ENCODE peak calls at places on chromosome 4, in eight cellular contexts. A is BE2C; W is stomach; S is suprapubic skin; M is ovary; I is cardiac muscle cell; N is CD4-positive, alpha-beta memory T cell; G is aorta. D is an unnamed sample. For H3K36me3, the result is how much of the 10 kb centered on the place peaks cover.

GRCh38 chr4:84573738-84574720 is 8.9 kb upstream of the CDS1 start:
- DNase-seq in A (no peak), W (no peak), S (no peak), M (no peak), I (no peak), N (no peak), G (no peak), D (no peak)

GRCh38 chr4:114383055-114383454 is 215.6 kb upstream of the UGT8 start:
- DNase-seq in A (no peak), W (no peak), S (no peak), M (no peak), I (no peak), N (no peak), G (no peak), D (no peak)

GRCh38 chr4:87525636-87526035 is 3.5 kb downstream of the SPARCL1 start:
- DNase-seq in A (no peak), W (no peak), S (no peak), M (no peak), I (peak), N (no peak), G (no peak), D (no peak)

GRCh38 chr4:54176202-54176601 is 52.9 kb upstream of the PDGFRA start:
- DNase-seq in A (no peak), W (no peak), S (no peak), M (no peak), I (no peak), N (no peak), G (no peak), D (no peak)

GRCh38 chr4:17567267-17567666 is 9.7 kb upstream of the LAP3 start:
- DNase-seq in A (no peak), W (no peak), S (no peak), M (no peak), I (no peak), N (no peak), G (no peak), D (no peak)

GRCh38 chr4:158777423-158777822 is 8.6 kb downstream of the FNIP2 start:
- DNase-seq in A (no peak), W (peak), S (no peak), M (no peak), I (no peak), N (no peak), G (no peak), D (no peak)

GRCh38 chr4:6540879-6541278 is 34.1 kb upstream of the MAN2B2 start:
- DNase-seq in A (no peak), W (no peak), S (no peak), M (no peak), I (no peak), N (no peak), G (no peak), D (no peak)

GRCh38 chr4:163556650-163557391 is 62.3 kb downstream of the TMA16 start:
- DNase-seq in A (no peak), W (no peak), S (no peak), M (no peak), I (no peak), N (no peak), G (no peak), D (no peak)

GRCh38 chr4:54708339-54709279 is 50.9 kb downstream of the KIT start:
- DNase-seq in A (no peak), W (no peak), S (no peak), M (no peak), I (no peak), N (no peak), G (no peak), D (no peak)

GRCh38 chr4:93897559-93897958 is 69.0 kb downstream of the ATOH1 start:
- DNase-seq in A (no peak), W (no peak), S (no peak), M (no peak), I (peak), N (no peak), G (no peak), D (no peak)

GRCh38 chr4:145805490-145805889 is 125.5 kb downstream of the C4orf51 start:
- DNase-seq in A (no peak), W (no peak), S (no peak), M (no peak), I (peak), N (no peak), G (no peak), D (no peak)

GRCh38 chr4:1223841-1224809 is 24.8 kb downstream of the CTBP1 start:
- DNase-seq in A (no peak), W (no peak), S (no peak), M (no peak), I (no peak), N (no peak), G (no peak), D (no peak)
- H3K4me3 ChIP-seq in A (no peak), W (no peak), S (no peak), M (no peak), I (no peak), N (no peak), G (no peak), D (no peak)

GRCh38 chr4:68797618-68798017 is 18.2 kb upstream of the UGT2B10 start:
- DNase-seq in A (no peak), W (no peak), S (no peak), M (no peak), I (no peak), N (no peak), G (no peak), D (no peak)

GRCh38 chr4:68808060-68808459 is 7.7 kb upstream of the UGT2B10 start:
- DNase-seq in A (no peak), W (no peak), S (no peak), M (no peak), I (no peak), N (no peak), G (no peak), D (no peak)

GRCh38 chr4:68797048-68797447 is 18.7 kb upstream of the UGT2B10 start:
- DNase-seq in A (no peak), W (no peak), S (no peak), M (no peak), I (no peak), N (no peak), G (no peak), D (no peak)

GRCh38 chr4:68803013-68803412 is 12.8 kb upstream of the UGT2B10 start:
- DNase-seq in A (no peak), W (no peak), S (no peak), M (no peak), I (no peak), N (no peak), G (no peak), D (no peak)
- H3K36me3 ChIP-seq in A (under half), W (under half), S (under half), M (under half), I (under half), N (under half), G (under half), D (under half)

GRCh38 chr4:82865592-82865991 is 25.4 kb downstream of the SEC31A start:
- DNase-seq in A (no peak), W (no peak), S (no peak), M (peak), I (peak), N (peak), G (no peak), D (no peak)
- H3K4me3 ChIP-seq in A (no peak), W (no peak), S (no peak), M (no peak), I (no peak), N (no peak), G (no peak), D (no peak)

GRCh38 chr4:109691411-109691920 is 11.8 kb downstream of the CASP6 start:
- DNase-seq in A (no peak), W (no peak), S (no peak), M (no peak), I (no peak), N (no peak), G (no peak), D (no peak)
- H3K36me3 ChIP-seq in A (under half), W (half or more), S (half or more), M (under half), I (under half), N (under half), G (under half), D (under half)

GRCh38 chr4:48116582-48116981 is 17.5 kb downstream of the TXK start:
- DNase-seq in A (no peak), W (no peak), S (no peak), M (no peak), I (no peak), N (no peak), G (no peak), D (no peak)
- H3K4me3 ChIP-seq in A (no peak), W (no peak), S (no peak), M (no peak), I (no peak), N (no peak), G (no peak), D (no peak)

GRCh38 chr4:8465615-8466611 is 25.3 kb downstream of the TRMT44 start:
- DNase-seq in A (no peak), W (no peak), S (no peak), M (no peak), I (no peak), N (no peak), G (peak), D (no peak)

GRCh38 chr4:8461616-8462015 is 21.0 kb downstream of the TRMT44 start:
- DNase-seq in A (no peak), W (no peak), S (no peak), M (no peak), I (no peak), N (no peak), G (no peak), D (no peak)

GRCh38 chr4:8464376-8464775 is 23.8 kb downstream of the TRMT44 start:
- DNase-seq in A (no peak), W (no peak), S (no peak), M (no peak), I (no peak), N (no peak), G (no peak), D (no peak)

GRCh38 chr4:8461086-8461485 is 20.5 kb downstream of the TRMT44 start:
- DNase-seq in A (no peak), W (no peak), S (no peak), M (no peak), I (no peak), N (no peak), G (no peak), D (no peak)

GRCh38 chr4:8463811-8464210 is 23.2 kb downstream of the TRMT44 start:
- DNase-seq in A (no peak), W (no peak), S (no peak), M (no peak), I (no peak), N (no peak), G (no peak), D (no peak)
- H3K36me3 ChIP-seq in A (under half), W (half or more), S (half or more), M (under half), I (under half), N (under half), G (under half), D (under half)

GRCh38 chr4:176436500-176436973 is 116.8 kb downstream of the SPCS3 start:
- DNase-seq in A (no peak), W (no peak), S (no peak), M (no peak), I (peak), N (no peak), G (no peak), D (no peak)
- H3K4me3 ChIP-seq in A (no peak), W (no peak), S (no peak), M (no peak), I (no peak), N (no peak), G (no peak), D (no peak)

GRCh38 chr4:112652216-112652615 is 15.3 kb downstream of the LARP7 start:
- DNase-seq in A (no peak), W (no peak), S (no peak), M (no peak), I (no peak), N (no peak), G (no peak), D (no peak)
- H3K36me3 ChIP-seq in A (half or more), W (half or more), S (half or more), M (under half), I (under half), N (under half), G (under half), D (under half)

DNA sequence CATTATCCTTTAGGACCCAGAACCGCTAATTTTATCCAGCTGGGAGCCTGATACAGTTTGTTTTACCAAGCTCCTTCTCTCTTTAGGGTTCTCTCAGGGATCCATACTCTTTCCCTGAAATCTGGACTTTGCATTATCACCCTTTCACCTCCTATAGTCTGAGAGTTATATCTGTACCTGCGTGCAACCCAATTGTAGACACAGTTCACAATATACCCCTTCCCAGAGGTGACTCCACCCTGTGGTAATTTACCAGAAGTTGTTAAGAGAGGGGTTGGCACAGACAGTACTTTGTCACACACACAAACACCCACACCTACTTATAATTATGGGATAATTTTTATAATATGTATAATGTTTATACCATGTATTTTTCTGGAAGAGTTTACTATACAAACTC is 275.8 kb upstream of the NR3C2 start:
- DNase-seq in A (no peak), W (no peak), S (no peak), M (no peak), I (no peak), N (no peak), G (no peak), D (no peak)
- H3K4me3 ChIP-seq in A (no peak), W (no peak), S (no peak), M (no peak), I (no peak), N (no peak), G (no peak), D (no peak)

GRCh38 chr4:102356562-102357202 is 11.4 kb upstream of the SLC39A8 start:
- DNase-seq in A (no peak), W (no peak), S (no peak), M (no peak), I (no peak), N (no peak), G (no peak), D (no peak)
- H3K36me3 ChIP-seq in A (under half), W (under half), S (under half), M (under half), I (under half), N (under half), G (under half), D (under half)

D was measured in vagina.